ENCODE peak calls at places on chromosomes 5 and 9, in eight cellular contexts. S is brain microvascular endothelial cell, C is mesothelial cell of epicardium, D is neural crest cell, M is AG20443, B is HEK293T, K is SJSA1, Z is lower leg skin. N is an unnamed sample.

GRCh38 chr9:22307013-22307711 is 139.5 kb upstream of the DMRTA1 start:
- DNase-seq in B (peak; percentile 56), M (peak; percentile 57), Z (no peak), C (no peak), S (peak; percentile 38), K (peak; percentile 34), D (peak; percentile 26), N (peak; percentile 5)

GRCh38 chr5:117131048-117131679 is 556.5 kb upstream of the SEMA6A start:
- DNase-seq in D (no peak), K (no peak), C (no peak), S (no peak), M (no peak), B (no peak), Z (peak; percentile 38), N (no peak)

GRCh38 chr5:42109006-42109572 is 184.0 kb downstream of the FBXO4 start:
- DNase-seq in K (no peak), B (no peak), D (no peak), Z (no peak), S (peak; percentile 14), M (no peak), C (no peak), N (no peak)

GRCh38 chr9:112327718-112328450 is 5.5 kb downstream of the PTBP3 start:
- DNase-seq in B (no peak), M (no peak), C (no peak), D (no peak), S (no peak), Z (no peak), K (no peak), N (peak; percentile 27)

GRCh38 chr5:132256086-132256782 is 1.3 kb upstream of the PDLIM4 start:
- DNase-seq in Z (no peak), S (no peak), C (no peak), M (no peak), K (peak; percentile 34), D (no peak), B (no peak), N (no peak)

GRCh38 chr5:129771058-129771838 is 23.4 kb downstream of the MINAR2 start:
- DNase-seq in M (peak; percentile 63), Z (peak; percentile 23), B (peak; percentile 53), S (peak; percentile 57), K (peak; percentile 54), C (no peak), D (peak; percentile 66), N (peak; percentile 72)

GRCh38 chr5:146447734-146448380 is 724 bp downstream of the TCERG1 start:
- DNase-seq in D (no peak), C (no peak), Z (no peak), K (no peak), B (no peak), S (peak; percentile 39), M (no peak), N (no peak)

GRCh38 chr5:143213851-143214363 is 189.6 kb downstream of the NR3C1 start:
- DNase-seq in Z (no peak), C (no peak), M (no peak), D (no peak), S (no peak), K (no peak), B (no peak), N (no peak)

GRCh38 chr5:113748403-113748802 is 234.9 kb downstream of the YTHDC2 start:
- DNase-seq in B (no peak), K (no peak), Z (no peak), C (no peak), M (no peak), D (no peak), S (no peak), N (no peak)

GRCh38 chr5:133398646-133399081 is 213.7 kb downstream of the FSTL4 start:
- DNase-seq in M (no peak), D (no peak), B (no peak), K (no peak), C (no peak), Z (no peak), S (no peak), N (no peak)

GRCh38 chr9:113807173-113808061 is 68.7 kb upstream of the ZNF618 start:
- DNase-seq in K (no peak), B (peak; percentile 78), D (peak; percentile 54), M (peak; percentile 88), S (peak; percentile 64), C (no peak), Z (peak; percentile 39), N (peak; percentile 41)

GRCh38 chr9:26675055-26675454 is 217.5 kb downstream of the CAAP1 start:
- DNase-seq in M (no peak), D (no peak), K (no peak), B (no peak), S (no peak), C (no peak), Z (no peak), N (no peak)

GRCh38 chr9:37066139-37066725 is 32.2 kb upstream of the PAX5 start:
- DNase-seq in Z (no peak), B (no peak), M (no peak), K (no peak), D (no peak), S (no peak), C (no peak), N (no peak)

GRCh38 chr9:129221233-129221632 is 43.2 kb upstream of the IER5L start:
- DNase-seq in M (no peak), C (no peak), Z (no peak), S (no peak), K (no peak), B (no peak), D (no peak), N (no peak)

GRCh38 chr5:96374653-96375052 is 58.4 kb downstream of the PCSK1 start:
- DNase-seq in B (no peak), D (no peak), C (no peak), S (no peak), Z (no peak), M (no peak), K (no peak), N (no peak)

GRCh38 chr5:147431586-147431985 is 78.3 kb downstream of the DPYSL3 start:
- DNase-seq in S (no peak), B (no peak), K (no peak), C (no peak), D (no peak), M (no peak), Z (no peak), N (no peak)

GRCh38 chr5:124822647-124823046 is 76.2 kb upstream of the ZNF608 start:
- DNase-seq in D (no peak), S (no peak), C (no peak), M (no peak), Z (no peak), K (no peak), B (no peak), N (no peak)

GRCh38 chr5:110956913-110957813 is 114.3 kb upstream of the TSLP start:
- DNase-seq in Z (no peak), B (no peak), C (no peak), D (no peak), M (no peak), S (no peak), K (no peak), N (no peak)

GRCh38 chr5:110478899-110479298 is 247.6 kb downstream of the TMEM232 start:
- DNase-seq in Z (no peak), M (peak; percentile 51), K (no peak), S (peak; percentile 78), B (no peak), D (no peak), C (no peak), N (peak; percentile 88)

GRCh38 chr5:138354387-138354786 is 1.9 kb downstream of the KDM3B start:
- DNase-seq in Z (no peak), M (no peak), D (no peak), S (no peak), B (no peak), C (no peak), K (no peak), N (no peak)

GRCh38 chr5:145244788-145245187 is 590.4 kb downstream of the PRELID2 start:
- DNase-seq in K (no peak), S (no peak), B (no peak), D (no peak), C (no peak), Z (no peak), M (no peak), N (peak; percentile 15)

GRCh38 chr5:53037141-53037859 is 48.1 kb downstream of the ITGA2 start:
- DNase-seq in Z (no peak), S (no peak), C (no peak), M (peak; percentile 63), K (no peak), D (no peak), B (no peak), N (no peak)

GRCh38 chr5:177607452-177608192 is 7.7 kb downstream of the B4GALT7 start:
- DNase-seq in B (peak; percentile 93), S (peak; percentile 84), Z (peak; percentile 58), C (peak; percentile 62), M (peak; percentile 96), K (peak; percentile 84), D (peak; percentile 77), N (peak; percentile 68)

GRCh38 chr5:106545325-106545724 is 1125.4 kb downstream of the EFNA5 start:
- DNase-seq in B (no peak), K (no peak), D (no peak), C (no peak), M (no peak), S (peak; percentile 0), Z (no peak), N (no peak)

GRCh38 chr5:997001-997474 is 11.6 kb upstream of the NKD2 start:
- DNase-seq in D (no peak), C (no peak), B (no peak), Z (no peak), S (no peak), K (peak; percentile 74), M (no peak), N (no peak)